ENCODE peak calls at places on chromosomes 7 and 10, in four cellular contexts. One of them, this sample, is unnamed.

GRCh38 chr10:53489783-53490182 is 717.2 kb upstream of the MBL2 start:
- DNase-seq in cerebellar cortex: no peak
- DNase-seq in Peyer's patch: no peak
- DNase-seq in stimulated activated CD4-positive, alpha-beta T cell treated with anti-CD3 and anti-CD28 coated beads, Interleukin-12 subunit alpha, Interleukin-12 subunit beta, amount 100 ng/mL, for 48 hours: no peak
- DNase-seq in this sample: no peak

GRCh38 chr7:108723343-108723957 is 153.8 kb downstream of the DNAJB9 start:
- DNase-seq in cerebellar cortex: no peak
- DNase-seq in Peyer's patch: no peak
- DNase-seq in stimulated activated CD4-positive, alpha-beta T cell treated with anti-CD3 and anti-CD28 coated beads, Interleukin-12 subunit alpha, Interleukin-12 subunit beta, amount 100 ng/mL, for 48 hours: no peak
- DNase-seq in this sample: no peak

GRCh38 chr10:7572435-7572834 is 94.3 kb downstream of the ITIH5 start:
- DNase-seq in cerebellar cortex: no peak
- DNase-seq in Peyer's patch: no peak
- DNase-seq in stimulated activated CD4-positive, alpha-beta T cell treated with anti-CD3 and anti-CD28 coated beads, Interleukin-12 subunit alpha, Interleukin-12 subunit beta, amount 100 ng/mL, for 48 hours: no peak
- DNase-seq in this sample: no peak

GRCh38 chr10:34290412-34291082 is 524.5 kb downstream of the PARD3 start:
- DNase-seq in cerebellar cortex: no peak
- DNase-seq in Peyer's patch: no peak
- DNase-seq in stimulated activated CD4-positive, alpha-beta T cell treated with anti-CD3 and anti-CD28 coated beads, Interleukin-12 subunit alpha, Interleukin-12 subunit beta, amount 100 ng/mL, for 48 hours: no peak
- DNase-seq in this sample: peak

GRCh38 chr10:4303045-4303444 is 518.0 kb upstream of the KLF6 start:
- DNase-seq in cerebellar cortex: no peak
- DNase-seq in Peyer's patch: no peak
- DNase-seq in stimulated activated CD4-positive, alpha-beta T cell treated with anti-CD3 and anti-CD28 coated beads, Interleukin-12 subunit alpha, Interleukin-12 subunit beta, amount 100 ng/mL, for 48 hours: no peak
- DNase-seq in this sample: peak

GRCh38 chr7:32479574-32480200 is 10.5 kb downstream of the LSM5 start:
- DNase-seq in cerebellar cortex: peak
- DNase-seq in Peyer's patch: no peak
- DNase-seq in stimulated activated CD4-positive, alpha-beta T cell treated with anti-CD3 and anti-CD28 coated beads, Interleukin-12 subunit alpha, Interleukin-12 subunit beta, amount 100 ng/mL, for 48 hours: no peak
- DNase-seq in this sample: peak

GRCh38 chr7:110839866-110840265 is 251.1 kb upstream of the LRRN3 start:
- DNase-seq in cerebellar cortex: peak
- DNase-seq in Peyer's patch: no peak
- DNase-seq in stimulated activated CD4-positive, alpha-beta T cell treated with anti-CD3 and anti-CD28 coated beads, Interleukin-12 subunit alpha, Interleukin-12 subunit beta, amount 100 ng/mL, for 48 hours: no peak
- DNase-seq in this sample: peak

GRCh38 chr10:17599089-17599488 is 18.1 kb downstream of the HACD1 start:
- DNase-seq in cerebellar cortex: peak
- DNase-seq in Peyer's patch: no peak
- DNase-seq in stimulated activated CD4-positive, alpha-beta T cell treated with anti-CD3 and anti-CD28 coated beads, Interleukin-12 subunit alpha, Interleukin-12 subunit beta, amount 100 ng/mL, for 48 hours: no peak
- DNase-seq in this sample: peak

GRCh38 chr10:11195017-11195586 is 177.4 kb downstream of the CELF2 start:
- DNase-seq in cerebellar cortex: no peak
- DNase-seq in Peyer's patch: no peak
- DNase-seq in stimulated activated CD4-positive, alpha-beta T cell treated with anti-CD3 and anti-CD28 coated beads, Interleukin-12 subunit alpha, Interleukin-12 subunit beta, amount 100 ng/mL, for 48 hours: no peak
- DNase-seq in this sample: no peak